ENCODE peak calls at places on chromosome 1, in six cellular contexts. P, G, Z, R, Y and D are unnamed samples.

GRCh38 chr1:44929556-44929955 is 56.8 kb downstream of the EIF2B3 start:
- DNase-seq in P (no peak), G (no peak), Z (no peak), R (no peak), Y (no peak), D (no peak)

GRCh38 chr1:241749924-241750695 is 97.9 kb upstream of the EXO1 start:
- DNase-seq in P (no peak), G (no peak), Z (no peak), R (no peak), Y (no peak), D (no peak)

GRCh38 chr1:4631321-4631720 is 23.1 kb upstream of the AJAP1 start:
- DNase-seq in P (no peak), G (no peak), Z (no peak), R (no peak), Y (no peak), D (no peak)

GRCh38 chr1:27117733-27118439 is 37.0 kb downstream of the SLC9A1 start:
- DNase-seq in P (no peak), G (no peak), Z (no peak), R (no peak), Y (no peak), D (no peak)

GRCh38 chr1:147292635-147293251 is 50.3 kb downstream of the CHD1L start:
- DNase-seq in P (no peak), G (no peak), Z (no peak), R (no peak), Y (no peak), D (no peak)

GRCh38 chr1:53343831-53344668 is 16.2 kb upstream of the LRP8 start:
- DNase-seq in P (no peak), G (peak; percentile 26), Z (no peak), R (no peak), Y (no peak), D (no peak)

GRCh38 chr1:118100686-118101300 is 84.2 kb downstream of the SPAG17 start:
- DNase-seq in P (no peak), G (peak; percentile 46), Z (no peak), R (no peak), Y (no peak), D (no peak)

GRCh38 chr1:205309741-205310140 is 11.8 kb downstream of the NUAK2 start:
- DNase-seq in P (no peak), G (no peak), Z (no peak), R (no peak), Y (no peak), D (no peak)

GRCh38 chr1:14565076-14565475 is 33.4 kb upstream of the KAZN start:
- DNase-seq in P (no peak), G (no peak), Z (no peak), R (no peak), Y (no peak), D (no peak)

GRCh38 chr1:16133007-16133961 is 22.6 kb downstream of the EPHA2 start:
- DNase-seq in P (no peak), G (no peak), Z (no peak), R (no peak), Y (no peak), D (no peak)

GRCh38 chr1:208615356-208615755 is 371.2 kb upstream of the PLXNA2 start:
- DNase-seq in P (no peak), G (no peak), Z (no peak), R (no peak), Y (no peak), D (no peak)